ENCODE peak calls at places on chromosome 20, in five cellular contexts. One of them, this sample, is unnamed.

GRCh38 chr20:50322703-50323131 is 132.1 kb downstream of the CEBPB start:
- DNase-seq in CD8-positive, alpha-beta memory T cell: no peak
- DNase-seq in lower lobe of right lung: no peak
- DNase-seq in cerebellum: no peak
- DNase-seq in HT-29: no peak
- DNase-seq in this sample: peak

GRCh38 chr20:50567860-50568548 is 57.8 kb downstream of the PTPN1 start:
- DNase-seq in CD8-positive, alpha-beta memory T cell: no peak
- DNase-seq in cerebellum: no peak
- DNase-seq in lower lobe of right lung: peak
- DNase-seq in HT-29: no peak
- DNase-seq in this sample: no peak

GRCh38 chr20:51287628-51288413 is 254.7 kb downstream of the NFATC2 start:
- DNase-seq in lower lobe of right lung: no peak
- DNase-seq in cerebellum: no peak
- DNase-seq in CD8-positive, alpha-beta memory T cell: no peak
- DNase-seq in HT-29: no peak
- DNase-seq in this sample: no peak

GRCh38 chr20:62002882-62003480 is 62.7 kb downstream of the TAF4 start:
- DNase-seq in HT-29: no peak
- DNase-seq in CD8-positive, alpha-beta memory T cell: no peak
- DNase-seq in cerebellum: no peak
- DNase-seq in lower lobe of right lung: no peak
- DNase-seq in this sample: no peak

GRCh38 chr20:57389695-57390603 is 1.2 kb upstream of the RBM38 start:
- DNase-seq in cerebellum: no peak
- DNase-seq in CD8-positive, alpha-beta memory T cell: peak
- DNase-seq in HT-29: no peak
- DNase-seq in lower lobe of right lung: peak
- DNase-seq in this sample: peak

GRCh38 chr20:33832113-33832853 is 21.1 kb downstream of the CHMP4B start:
- DNase-seq in cerebellum: peak
- DNase-seq in lower lobe of right lung: no peak
- DNase-seq in CD8-positive, alpha-beta memory T cell: no peak
- DNase-seq in HT-29: no peak
- DNase-seq in this sample: peak

GRCh38 chr20:61974357-61974665 is 91.4 kb downstream of the TAF4 start:
- DNase-seq in CD8-positive, alpha-beta memory T cell: no peak
- DNase-seq in lower lobe of right lung: no peak
- DNase-seq in cerebellum: no peak
- DNase-seq in HT-29: no peak
- DNase-seq in this sample: no peak

GRCh38 chr20:865379-865778 is 31.9 kb downstream of the FAM110A start:
- DNase-seq in CD8-positive, alpha-beta memory T cell: no peak
- DNase-seq in lower lobe of right lung: no peak
- DNase-seq in cerebellum: no peak
- DNase-seq in HT-29: no peak
- DNase-seq in this sample: no peak

GRCh38 chr20:44118185-44119034 is 68.6 kb downstream of the JPH2 start:
- DNase-seq in lower lobe of right lung: no peak
- DNase-seq in HT-29: no peak
- DNase-seq in CD8-positive, alpha-beta memory T cell: no peak
- DNase-seq in cerebellum: no peak
- DNase-seq in this sample: peak